ENCODE peak calls at places on chromosomes 3 and 15, in eight cellular contexts. One of them, this sample, is unnamed.

GRCh38 chr3:142664311-142664710 is 59.5 kb upstream of the TRPC1 start:
- DNase-seq in activated CD4-positive, alpha-beta memory T cell treated with anti-CD3 and anti-CD28 coated beads for 36 hours: no peak
- DNase-seq in stimulated activated CD4-positive, alpha-beta T cell treated with anti-CD3 and anti-CD28 coated beads, TNF-alpha, amount 100 ng/mL, for 4 hours: no peak
- DNase-seq in WTC11: no peak
- DNase-seq in DMS 273 treated with DMSO at 0.1 percent for 48 hours: no peak
- DNase-seq in H7: no peak
- DNase-seq in LoVo: peak; percentile 52
- DNase-seq in NCI-H510A treated with DMSO at 0.1 percent for 48 hours: no peak
- DNase-seq in this sample: no peak

GRCh38 chr3:129461022-129461421 is 21.0 kb downstream of the IFT122 start:
- DNase-seq in activated CD4-positive, alpha-beta memory T cell treated with anti-CD3 and anti-CD28 coated beads for 36 hours: no peak
- DNase-seq in stimulated activated CD4-positive, alpha-beta T cell treated with anti-CD3 and anti-CD28 coated beads, TNF-alpha, amount 100 ng/mL, for 4 hours: no peak
- DNase-seq in WTC11: no peak
- DNase-seq in DMS 273 treated with DMSO at 0.1 percent for 48 hours: no peak
- DNase-seq in H7: no peak
- DNase-seq in LoVo: no peak
- DNase-seq in NCI-H510A treated with DMSO at 0.1 percent for 48 hours: no peak
- DNase-seq in this sample: no peak

GRCh38 chr3:123568875-123569274 is 16.0 kb downstream of the HACD2 start:
- DNase-seq in activated CD4-positive, alpha-beta memory T cell treated with anti-CD3 and anti-CD28 coated beads for 36 hours: no peak
- DNase-seq in stimulated activated CD4-positive, alpha-beta T cell treated with anti-CD3 and anti-CD28 coated beads, TNF-alpha, amount 100 ng/mL, for 4 hours: no peak
- DNase-seq in WTC11: no peak
- DNase-seq in DMS 273 treated with DMSO at 0.1 percent for 48 hours: no peak
- DNase-seq in H7: no peak
- DNase-seq in LoVo: no peak
- DNase-seq in NCI-H510A treated with DMSO at 0.1 percent for 48 hours: no peak
- DNase-seq in this sample: no peak

GRCh38 chr15:35958021-35958420 is 412.1 kb upstream of the DPH6 start:
- DNase-seq in activated CD4-positive, alpha-beta memory T cell treated with anti-CD3 and anti-CD28 coated beads for 36 hours: no peak
- DNase-seq in stimulated activated CD4-positive, alpha-beta T cell treated with anti-CD3 and anti-CD28 coated beads, TNF-alpha, amount 100 ng/mL, for 4 hours: no peak
- DNase-seq in WTC11: no peak
- DNase-seq in DMS 273 treated with DMSO at 0.1 percent for 48 hours: peak; percentile 18
- DNase-seq in H7: no peak
- DNase-seq in LoVo: no peak
- DNase-seq in NCI-H510A treated with DMSO at 0.1 percent for 48 hours: peak; percentile 15
- DNase-seq in this sample: no peak

GRCh38 chr15:72155021-72155621 is 36.9 kb downstream of the SENP8 start:
- DNase-seq in activated CD4-positive, alpha-beta memory T cell treated with anti-CD3 and anti-CD28 coated beads for 36 hours: no peak
- DNase-seq in stimulated activated CD4-positive, alpha-beta T cell treated with anti-CD3 and anti-CD28 coated beads, TNF-alpha, amount 100 ng/mL, for 4 hours: no peak
- DNase-seq in WTC11: no peak
- DNase-seq in DMS 273 treated with DMSO at 0.1 percent for 48 hours: peak; percentile 37
- DNase-seq in H7: no peak
- DNase-seq in LoVo: peak; percentile 87
- DNase-seq in NCI-H510A treated with DMSO at 0.1 percent for 48 hours: peak; percentile 39
- DNase-seq in this sample: no peak

GRCh38 chr3:170865209-170866094 is 4.5 kb downstream of the RPL22L1 start:
- DNase-seq in activated CD4-positive, alpha-beta memory T cell treated with anti-CD3 and anti-CD28 coated beads for 36 hours: no peak
- DNase-seq in stimulated activated CD4-positive, alpha-beta T cell treated with anti-CD3 and anti-CD28 coated beads, TNF-alpha, amount 100 ng/mL, for 4 hours: no peak
- DNase-seq in WTC11: no peak
- DNase-seq in DMS 273 treated with DMSO at 0.1 percent for 48 hours: no peak
- DNase-seq in H7: no peak
- DNase-seq in LoVo: peak; percentile 44
- DNase-seq in NCI-H510A treated with DMSO at 0.1 percent for 48 hours: no peak
- DNase-seq in this sample: no peak

GRCh38 chr3:179260949-179261765 is 10.2 kb upstream of the KCNMB3 start:
- DNase-seq in activated CD4-positive, alpha-beta memory T cell treated with anti-CD3 and anti-CD28 coated beads for 36 hours: peak; percentile 77
- DNase-seq in stimulated activated CD4-positive, alpha-beta T cell treated with anti-CD3 and anti-CD28 coated beads, TNF-alpha, amount 100 ng/mL, for 4 hours: peak; percentile 35
- DNase-seq in WTC11: peak; percentile 71
- DNase-seq in DMS 273 treated with DMSO at 0.1 percent for 48 hours: no peak
- DNase-seq in H7: peak; percentile 93
- DNase-seq in LoVo: peak; percentile 65
- DNase-seq in NCI-H510A treated with DMSO at 0.1 percent for 48 hours: peak; percentile 62
- DNase-seq in this sample: peak; percentile 49

GRCh38 chr3:195883801-195884200 is 24.6 kb downstream of the TNK2 start:
- DNase-seq in activated CD4-positive, alpha-beta memory T cell treated with anti-CD3 and anti-CD28 coated beads for 36 hours: no peak
- DNase-seq in stimulated activated CD4-positive, alpha-beta T cell treated with anti-CD3 and anti-CD28 coated beads, TNF-alpha, amount 100 ng/mL, for 4 hours: no peak
- DNase-seq in WTC11: no peak
- DNase-seq in DMS 273 treated with DMSO at 0.1 percent for 48 hours: no peak
- DNase-seq in H7: no peak
- DNase-seq in LoVo: no peak
- DNase-seq in NCI-H510A treated with DMSO at 0.1 percent for 48 hours: no peak
- DNase-seq in this sample: no peak

GRCh38 chr15:74008901-74009300 is 14.4 kb downstream of the PML start:
- DNase-seq in activated CD4-positive, alpha-beta memory T cell treated with anti-CD3 and anti-CD28 coated beads for 36 hours: no peak
- DNase-seq in stimulated activated CD4-positive, alpha-beta T cell treated with anti-CD3 and anti-CD28 coated beads, TNF-alpha, amount 100 ng/mL, for 4 hours: no peak
- DNase-seq in WTC11: no peak
- DNase-seq in DMS 273 treated with DMSO at 0.1 percent for 48 hours: no peak
- DNase-seq in H7: no peak
- DNase-seq in LoVo: no peak
- DNase-seq in NCI-H510A treated with DMSO at 0.1 percent for 48 hours: no peak
- DNase-seq in this sample: no peak

GRCh38 chr3:100865442-100865841 is 127.8 kb downstream of the ABI3BP start:
- DNase-seq in activated CD4-positive, alpha-beta memory T cell treated with anti-CD3 and anti-CD28 coated beads for 36 hours: no peak
- DNase-seq in stimulated activated CD4-positive, alpha-beta T cell treated with anti-CD3 and anti-CD28 coated beads, TNF-alpha, amount 100 ng/mL, for 4 hours: no peak
- DNase-seq in WTC11: no peak
- DNase-seq in DMS 273 treated with DMSO at 0.1 percent for 48 hours: no peak
- DNase-seq in H7: no peak
- DNase-seq in LoVo: no peak
- DNase-seq in NCI-H510A treated with DMSO at 0.1 percent for 48 hours: no peak
- DNase-seq in this sample: no peak

GRCh38 chr15:39281094-39281493 is 299.8 kb upstream of the THBS1 start:
- DNase-seq in activated CD4-positive, alpha-beta memory T cell treated with anti-CD3 and anti-CD28 coated beads for 36 hours: no peak
- DNase-seq in stimulated activated CD4-positive, alpha-beta T cell treated with anti-CD3 and anti-CD28 coated beads, TNF-alpha, amount 100 ng/mL, for 4 hours: no peak
- DNase-seq in WTC11: no peak
- DNase-seq in DMS 273 treated with DMSO at 0.1 percent for 48 hours: no peak
- DNase-seq in H7: no peak
- DNase-seq in LoVo: no peak
- DNase-seq in NCI-H510A treated with DMSO at 0.1 percent for 48 hours: no peak
- DNase-seq in this sample: no peak

GRCh38 chr3:72976182-72976825 is 20.3 kb upstream of the PPP4R2 start:
- DNase-seq in activated CD4-positive, alpha-beta memory T cell treated with anti-CD3 and anti-CD28 coated beads for 36 hours: no peak
- DNase-seq in stimulated activated CD4-positive, alpha-beta T cell treated with anti-CD3 and anti-CD28 coated beads, TNF-alpha, amount 100 ng/mL, for 4 hours: no peak
- DNase-seq in WTC11: no peak
- DNase-seq in DMS 273 treated with DMSO at 0.1 percent for 48 hours: no peak
- DNase-seq in H7: no peak
- DNase-seq in LoVo: no peak
- DNase-seq in NCI-H510A treated with DMSO at 0.1 percent for 48 hours: no peak
- DNase-seq in this sample: no peak

This sample was measured in effector CD8-positive, alpha-beta T cell.